ENCODE peak calls at places on chromosomes 11 and 22, in seven cellular contexts. E is GM10248; V is choroid plexus epithelial cell; K is fibroblast of lung; C is glutamatergic neuron; Z is A549; S is CD4-positive, alpha-beta T cell. Q is an unnamed sample.

GRCh38 chr11:86698634-86699033 is 26.2 kb upstream of the ME3 start:
- DNase-seq in C (no peak), K (no peak), V (peak), S (no peak), Z (no peak), E (no peak), Q (no peak)

GRCh38 chr11:134554106-134554505 is 142.1 kb upstream of the B3GAT1 start:
- DNase-seq in Z (no peak), V (no peak), K (no peak), E (no peak), C (peak), S (no peak), Q (no peak)

GRCh38 chr11:128929991-128930390 is 12.7 kb downstream of the TP53AIP1 start:
- DNase-seq in V (peak), Z (no peak), K (no peak), S (no peak), C (peak), E (no peak), Q (no peak)

GRCh38 chr11:12143461-12144258 is 33.3 kb downstream of the MICAL2 start:
- DNase-seq in Z (peak), E (no peak), C (no peak), V (peak), K (no peak), S (no peak), Q (no peak)

GRCh38 chr22:48724899-48725298 is 1102.8 kb downstream of the BRD1 start:
- DNase-seq in K (no peak), V (no peak), C (no peak), Z (no peak), E (no peak), S (no peak), Q (no peak)

GRCh38 chr11:61834278-61835004 is 6.3 kb downstream of the FADS2 start:
- DNase-seq in K (peak), V (peak), C (peak), Z (no peak), E (peak), S (no peak), Q (peak)

GRCh38 chr11:35491231-35491871 is 34.1 kb downstream of the PAMR1 start:
- DNase-seq in K (peak), S (no peak), Z (peak), V (peak), C (no peak), E (no peak), Q (no peak)

GRCh38 chr22:20115691-20116375 is at the start of gene RANBP1:
- DNase-seq in V (no peak), K (no peak), E (no peak), C (peak), S (no peak), Z (no peak), Q (no peak)

GRCh38 chr11:61682093-61682732 is 2.0 kb downstream of the DAGLA start:
- DNase-seq in C (peak), E (no peak), S (no peak), K (no peak), V (no peak), Z (no peak), Q (no peak)

GRCh38 chr11:57203359-57203758 is 21.6 kb downstream of the LRRC55 start:
- DNase-seq in V (no peak), E (no peak), C (no peak), K (peak), S (no peak), Z (no peak), Q (no peak)

GRCh38 chr11:61505640-61506155 is 2.9 kb upstream of the LRRC10B start:
- DNase-seq in S (no peak), Z (no peak), V (no peak), C (no peak), E (no peak), K (no peak), Q (no peak)

GRCh38 chr11:83456075-83456474 is 169.9 kb upstream of the CCDC90B start:
- DNase-seq in V (no peak), Z (no peak), C (peak), K (no peak), S (no peak), E (no peak), Q (no peak)

GRCh38 chr11:110356769-110357671 is 60.6 kb upstream of the RDX start:
- DNase-seq in E (no peak), Z (peak), C (no peak), K (peak), S (no peak), V (no peak), Q (no peak)

GRCh38 chr11:16001899-16002426 is 354.4 kb downstream of the SOX6 start:
- DNase-seq in V (peak), Z (peak), K (peak), E (no peak), C (no peak), S (no peak), Q (no peak)

GRCh38 chr11:34068098-34068497 is 16.6 kb downstream of the CAPRIN1 start:
- DNase-seq in C (no peak), S (no peak), E (no peak), V (peak), K (peak), Z (no peak), Q (no peak)

GRCh38 chr11:73047773-73048371 is 94.2 kb downstream of the FCHSD2 start:
- DNase-seq in C (no peak), K (no peak), S (no peak), E (no peak), V (peak), Z (no peak), Q (peak)

GRCh38 chr22:46125816-46126770 is 24.2 kb upstream of the PPARA start:
- DNase-seq in E (no peak), C (no peak), K (no peak), Z (no peak), S (no peak), V (no peak), Q (no peak)

GRCh38 chr11:32487270-32487669 is 51.9 kb upstream of the WT1 start:
- DNase-seq in K (no peak), Z (peak), V (peak), C (peak), E (no peak), S (no peak), Q (no peak)

GRCh38 chr11:11351042-11351586 is 1.9 kb downstream of the CSNK2A3 start:
- DNase-seq in K (peak), S (no peak), Z (no peak), C (no peak), V (no peak), E (no peak), Q (no peak)

GRCh38 chr11:44608654-44609027 is 43.2 kb downstream of the CD82 start:
- DNase-seq in E (no peak), K (no peak), Z (no peak), V (no peak), C (no peak), S (no peak), Q (no peak)
- TF ChIP-seq CTCF in E (no peak), K (no peak), Z (no peak), V (no peak), C (no peak), S (no peak), Q (no peak)

GRCh38 chr11:116535120-116535519 is 237.7 kb downstream of the BUD13 start:
- DNase-seq in K (no peak), C (no peak), S (no peak), Z (no peak), V (no peak), E (no peak), Q (no peak)

GRCh38 chr11:116530705-116531104 is 242.1 kb downstream of the BUD13 start:
- DNase-seq in S (no peak), E (no peak), C (no peak), Z (no peak), K (no peak), V (no peak), Q (no peak)

GRCh38 chr11:116532066-116532465 is 240.7 kb downstream of the BUD13 start:
- DNase-seq in S (no peak), E (no peak), C (no peak), V (no peak), K (no peak), Z (no peak), Q (no peak)

GRCh38 chr11:116534270-116534975 is 238.4 kb downstream of the BUD13 start:
- DNase-seq in Z (no peak), V (no peak), E (no peak), K (no peak), C (no peak), S (no peak), Q (no peak)

DNA sequence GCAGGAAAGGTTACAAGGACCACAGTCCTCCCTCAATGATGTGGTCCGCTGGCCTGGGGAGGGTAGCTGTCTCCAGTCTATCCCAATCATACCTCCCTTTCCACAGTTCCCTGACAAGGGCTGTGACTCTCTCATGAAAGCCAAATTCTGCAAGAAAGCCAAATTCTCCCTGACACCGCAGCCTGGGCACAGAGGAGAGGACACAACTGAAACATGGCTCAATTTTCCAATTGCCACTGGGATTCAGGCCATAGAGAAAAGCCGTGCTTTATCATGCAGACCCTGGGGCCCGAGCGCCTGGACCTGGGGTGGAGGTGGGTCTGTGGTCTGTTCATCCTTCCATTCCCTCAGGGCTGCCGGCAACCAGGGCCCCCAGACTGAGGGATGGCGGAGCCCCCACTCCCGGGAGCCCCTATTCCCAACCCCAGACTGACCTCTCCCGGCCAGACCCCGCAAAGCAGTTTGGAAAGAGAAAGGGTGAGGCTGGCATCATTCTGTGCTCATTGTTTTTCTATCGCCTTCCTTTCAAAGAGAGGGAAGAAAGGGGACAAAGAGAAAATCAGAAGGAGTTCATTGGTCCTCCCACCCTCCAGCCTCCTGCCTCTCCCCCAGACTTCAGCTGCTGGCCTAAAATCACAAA is 239.5 kb downstream of the BUD13 start:
- DNase-seq in E (no peak), S (no peak), Z (no peak), K (no peak), V (no peak), C (peak), Q (no peak)
- TF ChIP-seq CTCF in E (no peak), S (no peak), Z (no peak), K (no peak), V (no peak), C (no peak), Q (peak)

GRCh38 chr22:39309364-39309861 is 10.0 kb downstream of the RPL3 start:
- DNase-seq in K (peak), E (no peak), V (no peak), C (no peak), Z (no peak), S (no peak), Q (no peak)
- TF ChIP-seq CTCF in K (peak), E (peak), V (peak), C (no peak), Z (no peak), S (no peak), Q (no peak)

DNA sequence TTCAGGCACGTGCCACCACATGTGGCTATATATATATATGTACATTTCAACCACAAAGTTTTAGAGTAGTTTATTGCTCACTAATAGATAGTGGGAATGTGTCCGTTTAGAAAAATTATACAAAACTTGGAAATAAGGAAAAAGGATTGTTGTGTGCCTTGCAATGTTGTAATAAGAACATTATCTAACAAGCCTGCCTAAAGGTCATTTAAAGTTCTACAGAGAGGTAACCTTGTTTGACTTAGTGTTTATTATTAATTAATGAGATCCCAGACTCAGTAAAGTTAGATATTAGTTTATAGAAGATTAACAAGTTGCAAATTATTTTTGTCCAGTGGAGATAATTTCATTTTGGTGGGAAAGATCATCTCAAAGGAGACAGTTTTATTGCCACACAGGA is 5.5 kb upstream of the PATL1 start:
- DNase-seq in Z (no peak), S (no peak), V (no peak), K (no peak), E (no peak), C (no peak), Q (no peak)
- TF ChIP-seq CTCF in Z (no peak), S (no peak), V (no peak), K (no peak), E (no peak), C (no peak), Q (no peak)

GRCh38 chr11:838441-839279 is 3.7 kb downstream of the POLR2L start:
- DNase-seq in K (no peak), C (peak), S (no peak), V (peak), Z (peak), E (no peak), Q (no peak)
- TF ChIP-seq CTCF in K (peak), C (peak), S (no peak), V (peak), Z (peak), E (peak), Q (no peak)

GRCh38 chr11:130831506-130832385 is 84.5 kb downstream of the SNX19 start:
- DNase-seq in E (no peak), C (no peak), K (no peak), V (no peak), S (no peak), Z (no peak), Q (no peak)
- TF ChIP-seq CTCF in E (no peak), C (no peak), K (no peak), V (no peak), S (no peak), Z (no peak), Q (no peak)

GRCh38 chr11:14149683-14150082 is 187.2 kb downstream of the SPON1 start:
- DNase-seq in C (no peak), V (no peak), K (no peak), Z (no peak), S (no peak), E (no peak), Q (no peak)

GRCh38 chr11:14150878-14151277 is 188.4 kb downstream of the SPON1 start:
- DNase-seq in E (no peak), V (no peak), C (no peak), Z (no peak), S (no peak), K (no peak), Q (no peak)

GRCh38 chr11:14144905-14145304 is 182.4 kb downstream of the SPON1 start:
- DNase-seq in Z (no peak), C (no peak), K (no peak), E (no peak), S (no peak), V (no peak), Q (no peak)

DNA sequence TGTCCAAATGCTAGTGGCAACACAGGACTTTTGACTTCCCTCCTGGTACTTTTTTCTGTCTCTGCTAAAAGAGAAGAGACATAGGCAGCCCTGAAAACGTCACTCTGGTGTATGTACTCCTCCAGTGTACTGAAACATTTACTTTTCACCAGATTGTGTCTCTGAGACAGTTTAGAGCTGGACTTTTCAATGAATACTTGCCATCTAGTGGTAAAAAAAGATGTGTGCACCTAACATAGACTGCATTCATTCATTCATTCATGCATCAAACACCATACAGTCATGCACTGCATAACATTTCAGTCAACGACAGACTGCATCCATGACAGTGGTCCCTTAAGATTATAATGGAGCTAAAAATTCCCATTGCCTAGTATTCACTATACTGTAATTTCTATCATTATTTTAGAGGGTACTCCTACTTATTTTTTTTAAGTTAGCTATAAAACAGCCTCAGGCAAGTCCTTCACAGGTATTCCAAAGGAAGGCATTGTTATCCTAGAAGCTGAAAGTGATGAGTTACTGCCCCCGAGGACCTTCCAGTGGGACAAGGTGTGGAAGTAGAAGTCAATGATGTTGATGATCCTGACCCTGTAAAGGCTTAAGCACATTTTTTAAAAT is 186.2 kb downstream of the SPON1 start:
- DNase-seq in S (no peak), E (no peak), C (no peak), Z (peak), K (peak), V (peak), Q (no peak)
- TF ChIP-seq CTCF in S (peak), E (peak), C (peak), Z (peak), K (peak), V (peak), Q (peak)

GRCh38 chr22:24813861-24814770 is 8.1 kb downstream of the SGSM1 start:
- DNase-seq in C (no peak), E (no peak), K (no peak), V (no peak), Z (no peak), S (no peak), Q (no peak)
- TF ChIP-seq CTCF in C (no peak), E (no peak), K (no peak), V (no peak), Z (no peak), S (no peak), Q (no peak)

DNA sequence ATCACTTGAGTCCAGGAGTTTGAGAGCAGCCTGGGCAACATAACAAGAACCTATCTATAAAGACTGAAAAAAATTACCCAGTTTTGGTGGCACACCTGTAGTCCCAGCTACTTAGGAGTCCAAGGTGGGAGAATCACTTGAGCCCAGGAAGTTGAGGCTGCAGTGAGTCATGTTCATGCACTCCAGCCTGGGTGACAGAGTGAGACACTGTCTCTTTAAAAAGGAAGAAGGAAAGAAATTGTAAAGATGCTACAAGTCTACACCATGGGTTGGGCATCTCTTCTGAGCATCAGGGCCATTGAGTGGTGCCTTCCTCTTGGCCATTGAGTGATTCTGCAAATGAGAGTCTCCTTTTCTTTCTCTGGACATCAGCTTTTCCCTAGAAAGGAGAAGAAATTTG is 15.7 kb upstream of the MTMR3 start:
- DNase-seq in Z (no peak), C (no peak), K (no peak), S (no peak), V (no peak), E (no peak), Q (no peak)
- TF ChIP-seq CTCF in Z (no peak), C (no peak), K (no peak), S (no peak), V (no peak), E (no peak), Q (no peak)

Q was measured in GM13977.